ENCODE peak calls at places on chromosomes 6 and 20, in five cellular contexts. N, D, E, O and C are unnamed samples.

GRCh38 chr20:45400346-45401031 is 7.6 kb upstream of the DBNDD2 start:
- DNase-seq in D (no peak), N (no peak), O (no peak), E (no peak), C (no peak)

GRCh38 chr6:80210618-80211017 is 104.1 kb downstream of the BCKDHB start:
- DNase-seq in D (peak), N (no peak), O (no peak), E (no peak), C (no peak)

GRCh38 chr20:36754656-36755222 is 8.8 kb upstream of the NDRG3 start:
- DNase-seq in O (peak), E (no peak), N (peak), D (peak), C (no peak)

GRCh38 chr6:42345696-42346416 is 105.9 kb downstream of the TRERF1 start:
- DNase-seq in N (no peak), O (no peak), E (no peak), D (no peak), C (no peak)

GRCh38 chr20:32646486-32646885 is 27.3 kb downstream of the C20orf203 start:
- DNase-seq in E (no peak), O (no peak), N (no peak), D (no peak), C (no peak)

GRCh38 chr20:1816384-1817381 is 78.5 kb upstream of the SIRPA start:
- DNase-seq in D (peak), N (peak), E (no peak), O (no peak), C (no peak)

GRCh38 chr6:33962186-33962585 is 158.4 kb upstream of the MLN start:
- DNase-seq in N (no peak), E (peak), D (no peak), O (no peak), C (no peak)

GRCh38 chr20:40189621-40190020 is 499.4 kb downstream of the MAFB start:
- DNase-seq in O (no peak), D (no peak), E (no peak), N (no peak), C (no peak)

GRCh38 chr6:118980063-118980462 is 45.1 kb upstream of the MCM9 start:
- DNase-seq in D (no peak), N (peak), O (no peak), E (no peak), C (no peak)

GRCh38 chr20:32611286-32611685 is 26.2 kb upstream of the NOL4L start:
- DNase-seq in N (no peak), D (peak), E (no peak), O (no peak), C (no peak)

GRCh38 chr20:13996265-13996664 is 949 bp downstream of the MACROD2 start:
- DNase-seq in E (no peak), N (no peak), D (no peak), O (peak), C (no peak)

GRCh38 chr6:32984639-32985389 is 16.4 kb downstream of the BRD2 start:
- DNase-seq in O (peak), E (peak), D (peak), N (peak), C (no peak)

GRCh38 chr6:45741437-45742166 is 274.1 kb downstream of the CLIC5 start:
- DNase-seq in E (no peak), N (no peak), D (no peak), O (no peak), C (no peak)

GRCh38 chr20:19205999-19206398 is 6.4 kb upstream of the SLC24A3 start:
- DNase-seq in E (peak), D (peak), O (peak), N (peak), C (peak)

GRCh38 chr6:138514860-138515540 is 15.7 kb upstream of the NHSL1 start:
- DNase-seq in O (no peak), N (no peak), D (no peak), E (no peak), C (no peak)

GRCh38 chr6:55957961-55958422 is 82.6 kb upstream of the BMP5 start:
- DNase-seq in D (no peak), N (no peak), O (no peak), E (no peak), C (no peak)

DNA sequence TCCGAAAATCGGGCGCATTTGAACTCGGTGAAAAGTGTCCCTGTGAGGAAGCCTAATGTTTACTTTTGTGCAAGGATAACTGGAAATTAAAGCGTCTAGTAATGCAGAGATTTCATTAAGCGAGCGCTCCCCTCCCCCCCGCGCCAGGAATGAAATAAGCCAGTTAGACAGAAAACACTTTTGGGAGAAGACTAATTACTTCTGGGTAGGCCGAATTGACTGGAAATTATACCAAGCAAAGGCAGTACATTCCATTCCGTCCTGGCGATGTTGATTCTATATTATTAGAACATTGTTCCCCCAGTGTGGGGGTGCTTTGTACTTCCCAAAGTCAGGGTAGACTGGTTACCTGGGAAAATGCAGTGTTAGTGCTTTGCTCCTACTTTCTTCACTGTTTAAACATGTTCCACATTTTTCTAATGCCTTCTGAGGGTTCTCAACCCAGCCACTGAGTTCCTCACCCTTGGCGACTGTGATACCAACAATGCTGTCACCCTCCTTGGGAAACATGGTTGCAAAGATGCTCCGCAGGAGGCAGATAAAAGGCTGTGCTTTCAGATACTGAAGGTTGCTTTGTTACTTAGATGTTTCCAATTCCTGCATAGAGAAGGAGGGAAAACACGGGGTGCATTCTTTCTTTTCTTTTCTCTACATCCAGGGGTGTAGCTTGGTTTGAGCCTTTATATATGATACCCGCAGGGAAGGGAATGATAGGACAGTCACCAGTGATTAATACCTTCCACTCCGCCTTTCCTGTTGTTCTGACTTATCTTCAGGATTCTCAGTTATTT is 2.6 kb downstream of the GJA1 start:
- DNase-seq in O (peak), N (no peak), D (peak), E (no peak), C (no peak)
- TF ChIP-seq POLR2A in O (no peak), N (no peak), D (no peak), E (no peak), C (no peak)

GRCh38 chr20:62359491-62360121 is 7.5 kb downstream of the LAMA5 start:
- DNase-seq in O (no peak), D (no peak), N (peak), E (peak), C (no peak)
- TF ChIP-seq POLR2A in O (no peak), D (no peak), N (no peak), E (peak), C (no peak)

DNA sequence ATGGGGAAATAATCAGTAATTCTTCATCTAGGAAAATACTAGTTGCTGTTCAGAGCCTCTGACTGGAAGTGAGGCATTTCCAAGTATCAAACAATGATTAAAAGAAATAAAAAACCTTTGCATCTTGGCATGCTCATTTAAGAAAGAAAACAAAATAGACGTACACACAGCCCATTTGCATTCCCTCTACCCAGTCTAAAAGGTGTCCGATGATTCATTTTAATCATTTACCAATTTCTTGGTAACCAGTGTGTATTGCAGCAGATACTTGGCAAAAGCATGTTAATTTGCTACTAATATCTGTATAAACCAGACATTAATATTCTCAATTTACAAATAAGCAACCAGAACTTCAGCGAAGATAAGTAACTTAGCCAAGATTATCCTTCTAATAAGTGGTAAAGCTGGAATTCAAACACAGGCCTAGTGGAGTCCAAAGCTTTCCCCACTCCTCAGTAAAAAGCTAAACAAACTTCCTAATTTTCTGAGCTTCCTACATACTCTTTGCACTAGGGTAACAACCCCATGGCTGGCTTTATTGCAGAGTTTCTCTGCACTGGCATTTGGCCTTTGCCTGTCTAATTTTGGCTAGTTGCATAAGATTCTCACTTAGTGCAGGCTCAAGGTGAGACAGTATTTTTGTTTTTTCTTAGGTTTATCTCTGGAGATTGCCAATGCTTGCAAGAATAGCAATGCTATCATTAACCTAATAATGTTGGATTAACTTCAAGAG is 338.0 kb downstream of the PRKN start:
- DNase-seq in E (no peak), O (no peak), D (no peak), N (no peak), C (no peak)
- TF ChIP-seq POLR2A in E (no peak), O (no peak), D (no peak), N (no peak), C (no peak)

GRCh38 chr6:157891544-157892362 is 68.7 kb downstream of the SNX9 start:
- DNase-seq in N (no peak), D (no peak), O (no peak), E (no peak), C (no peak)
- TF ChIP-seq POLR2A in N (no peak), D (no peak), O (no peak), E (no peak), C (no peak)